ENCODE peak calls at places on chromosomes 5 and 9, in nine cellular contexts. H, D, V, P, I, A, J, O and C are unnamed samples.

GRCh38 chr5:132771559-132771998 is 5.5 kb downstream of the SEPTIN8 start:
- DNase-seq in O (peak; percentile 84), J (no peak), D (no peak), A (peak; percentile 65), V (peak; percentile 85), P (no peak), I (no peak), H (peak; percentile 63), C (peak; percentile 74)

GRCh38 chr9:127449332-127449966 is 1.8 kb downstream of the RPL12 start:
- DNase-seq in O (no peak), D (no peak), A (no peak), P (no peak), V (no peak), J (no peak), H (no peak), I (no peak), C (no peak)

GRCh38 chr9:128065907-128066712 is 1.0 kb downstream of the NAIF1 start:
- DNase-seq in V (peak; percentile 60), A (no peak), J (no peak), I (no peak), H (no peak), O (no peak), D (no peak), P (no peak), C (no peak)

GRCh38 chr9:91948423-91949292 is 1.4 kb downstream of the ROR2 start:
- DNase-seq in O (peak; percentile 57), H (no peak), J (no peak), D (no peak), A (no peak), P (no peak), I (peak; percentile 50), V (peak; percentile 61), C (peak; percentile 59)

GRCh38 chr5:27387535-27388073 is 349.2 kb upstream of the CDH9 start:
- DNase-seq in H (no peak), D (no peak), I (no peak), J (no peak), O (no peak), V (no peak), A (peak; percentile 8), P (peak; percentile 18), C (no peak)

GRCh38 chr5:2783223-2783622 is 31.7 kb upstream of the IRX2 start:
- DNase-seq in P (no peak), A (no peak), D (no peak), J (no peak), O (no peak), I (no peak), H (no peak), V (no peak), C (no peak)

GRCh38 chr5:14364096-14364495 is 217.5 kb upstream of the OTULINL start:
- DNase-seq in D (no peak), O (no peak), V (no peak), A (no peak), P (peak; percentile 53), I (no peak), H (no peak), J (no peak), C (no peak)

GRCh38 chr9:104974053-104974983 is 46.4 kb upstream of the ABCA1 start:
- DNase-seq in H (no peak), V (no peak), A (no peak), D (no peak), P (no peak), I (no peak), O (no peak), J (no peak), C (no peak)

GRCh38 chr9:127112056-127112455 is 10.4 kb downstream of the ANGPTL2 start:
- DNase-seq in J (no peak), I (peak; percentile 61), D (no peak), A (peak; percentile 95), H (peak; percentile 83), V (no peak), P (no peak), O (no peak), C (peak; percentile 71)

GRCh38 chr9:91805031-91805430 is 145.0 kb downstream of the ROR2 start:
- DNase-seq in A (no peak), D (no peak), O (no peak), V (no peak), J (peak; percentile 10), H (no peak), P (no peak), I (no peak), C (no peak)

GRCh38 chr5:174735498-174736350 is 11.3 kb downstream of the MSX2 start:
- DNase-seq in H (no peak), V (no peak), J (no peak), A (no peak), P (peak; percentile 62), I (no peak), O (peak; percentile 71), D (no peak), C (no peak)

GRCh38 chr5:5683174-5683573 is 260.7 kb downstream of the ICE1 start:
- DNase-seq in I (no peak), D (no peak), J (no peak), P (no peak), A (no peak), V (no peak), O (no peak), H (no peak), C (no peak)

GRCh38 chr5:5686356-5686755 is 263.9 kb downstream of the ICE1 start:
- DNase-seq in D (no peak), H (no peak), A (no peak), I (no peak), J (no peak), P (no peak), O (no peak), V (no peak), C (no peak)

GRCh38 chr5:5687113-5687512 is 264.6 kb downstream of the ICE1 start:
- DNase-seq in O (no peak), D (no peak), J (no peak), I (no peak), A (no peak), H (no peak), V (no peak), P (no peak), C (no peak)

GRCh38 chr5:5688194-5688924 is 265.9 kb downstream of the ICE1 start:
- DNase-seq in H (peak; percentile 51), J (no peak), P (no peak), A (no peak), V (no peak), O (no peak), I (no peak), D (no peak), C (no peak)

GRCh38 chr5:5685737-5686136 is 263.3 kb downstream of the ICE1 start:
- DNase-seq in H (no peak), V (no peak), O (no peak), A (no peak), J (no peak), P (no peak), D (no peak), I (no peak), C (no peak)
- H3K4me3 ChIP-seq in H (no peak overlapping the region), V (no peak overlapping the region), O (no peak overlapping the region), A (no peak overlapping the region), J (no peak overlapping the region), P (no peak overlapping the region), D (no peak overlapping the region), I (no peak overlapping the region), C (no peak overlapping the region)

DNA sequence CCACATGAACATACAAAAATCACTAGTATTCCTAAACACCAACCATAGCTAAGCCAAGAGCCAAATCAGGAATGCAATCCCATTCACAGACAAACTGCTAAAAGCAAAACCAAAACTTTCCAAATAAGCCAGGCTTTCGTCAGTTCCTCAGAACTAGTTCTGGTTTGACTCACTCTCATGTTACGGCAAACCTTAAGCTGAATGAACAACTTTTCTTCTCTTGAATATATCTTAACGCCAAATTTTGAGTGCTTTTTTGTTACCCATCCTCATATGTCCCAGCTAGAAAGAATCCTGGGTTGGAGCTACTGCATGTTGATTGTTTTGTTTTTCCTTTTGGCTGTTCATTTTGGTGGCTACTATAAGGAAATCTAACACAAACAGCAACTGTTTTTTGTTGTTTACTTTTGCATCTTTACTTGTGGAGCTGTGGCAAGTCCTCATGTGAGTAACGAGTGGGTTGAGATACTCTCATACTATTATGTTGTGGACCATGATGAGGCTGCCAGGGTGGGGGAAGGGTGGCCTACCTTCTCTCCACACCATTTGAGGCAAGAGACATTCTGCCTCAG is at the start of gene PDCD1LG2:
- DNase-seq in H (no peak), P (peak; percentile 69), J (no peak), O (peak; percentile 28), V (no peak), D (no peak), I (no peak), A (no peak), C (no peak)
- H3K4me1 ChIP-seq in H (peaks cover 36% of the 10 kb centered on the region), P (peaks cover 41% of the 10 kb centered on the region), J (peaks cover 21% of the 10 kb centered on the region), O (no peaks in the 10 kb centered on the region), V (no peaks in the 10 kb centered on the region), D (peaks cover 11% of the 10 kb centered on the region), I (peaks cover 24% of the 10 kb centered on the region), A (no peaks in the 10 kb centered on the region), C (peaks cover 52% of the 10 kb centered on the region)

GRCh38 chr5:139955053-139955605 is 88.0 kb downstream of the NRG2 start:
- DNase-seq in A (no peak), O (no peak), H (no peak), J (no peak), P (no peak), D (no peak), I (no peak), V (no peak), C (no peak)
- H3K4me3 ChIP-seq in A (no peak overlapping the region), O (no peak overlapping the region), H (no peak overlapping the region), J (no peak overlapping the region), P (no peak overlapping the region), D (no peak overlapping the region), I (no peak overlapping the region), V (no peak overlapping the region), C (no peak overlapping the region)

GRCh38 chr5:115579747-115580173 is 22.5 kb downstream of the TICAM2 start:
- DNase-seq in V (no peak), I (no peak), P (peak; percentile 71), H (no peak), J (no peak), D (no peak), A (no peak), O (no peak), C (no peak)

GRCh38 chr5:115579216-115579615 is 23.1 kb downstream of the TICAM2 start:
- DNase-seq in A (no peak), I (no peak), J (no peak), D (no peak), V (no peak), H (no peak), P (no peak), O (no peak), C (no peak)

GRCh38 chr5:115577329-115577728 is 24.9 kb downstream of the TICAM2 start:
- DNase-seq in J (no peak), D (no peak), P (no peak), V (no peak), H (no peak), I (no peak), A (no peak), O (no peak), C (no peak)

GRCh38 chr5:115578657-115579056 is 23.6 kb downstream of the TICAM2 start:
- DNase-seq in D (no peak), A (no peak), J (no peak), V (no peak), O (no peak), H (no peak), I (no peak), P (no peak), C (no peak)

DNA sequence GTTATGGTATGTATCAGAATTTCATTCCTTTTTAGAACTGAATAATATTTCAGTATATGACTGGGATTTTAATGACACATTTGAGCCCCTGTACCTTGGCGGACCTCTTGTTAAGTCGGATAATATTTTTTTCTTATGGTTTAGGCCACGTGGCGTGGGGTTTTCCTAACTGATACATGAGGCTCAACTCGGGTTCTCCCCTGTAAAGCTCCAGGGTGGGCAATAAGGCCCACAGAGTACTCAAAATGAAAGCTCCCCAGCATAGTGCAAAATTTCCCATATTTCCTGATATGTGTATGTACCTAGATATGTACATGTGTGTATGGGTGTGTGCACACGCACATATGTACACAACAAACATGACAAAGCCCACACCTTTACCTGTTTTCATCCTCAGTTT is 24.5 kb downstream of the TICAM2 start:
- DNase-seq in O (no peak), P (no peak), J (no peak), I (no peak), H (no peak), V (no peak), D (no peak), A (no peak), C (no peak)
- H3K4me1 ChIP-seq in O (no peaks in the 10 kb centered on the region), P (peaks cover 36% of the 10 kb centered on the region), J (peaks cover 13% of the 10 kb centered on the region), I (no peaks in the 10 kb centered on the region), H (peaks cover 5% of the 10 kb centered on the region), V (no peaks in the 10 kb centered on the region), D (peaks cover 8% of the 10 kb centered on the region), A (no peaks in the 10 kb centered on the region), C (no peaks in the 10 kb centered on the region)